ENCODE peak calls at places on chromosomes 12 and 14, in six cellular contexts. K is H9, R is neuronal stem cell, X is IMR-90, S is trophoblast cell, E is H1. V is an unnamed sample.

GRCh38 chr14:91934554-91935285 is 12.8 kb downstream of the FBLN5 start:
- DNase-seq in K (no peak), R (no peak), X (no peak), S (no peak), E (no peak), V (no peak)

GRCh38 chr14:51933191-51933590 is 56.2 kb upstream of the RTRAF start:
- DNase-seq in K (no peak), R (no peak), X (no peak), S (no peak), E (no peak), V (no peak)

GRCh38 chr12:47824198-47824597 is 4.5 kb upstream of the HDAC7 start:
- DNase-seq in K (no peak), R (no peak), X (no peak), S (no peak), E (no peak), V (no peak)

GRCh38 chr14:73311710-73312035 is 74.4 kb downstream of the PAPLN start:
- DNase-seq in K (no peak), R (no peak), X (no peak), S (no peak), E (no peak), V (no peak)

GRCh38 chr12:50060120-50060468 is 2.7 kb downstream of the ASIC1 start:
- DNase-seq in K (no peak), R (no peak), X (no peak), S (no peak), E (no peak), V (no peak)

GRCh38 chr12:23949212-23950010 is at the start of gene SOX5:
- DNase-seq in K (peak), R (peak), X (peak), S (no peak), E (peak), V (peak)

GRCh38 chr14:89294872-89295271 is 122.2 kb downstream of the FOXN3 start:
- DNase-seq in K (no peak), R (no peak), X (no peak), S (no peak), E (no peak), V (no peak)

GRCh38 chr14:68124050-68124449 is 304.5 kb downstream of the RAD51B start:
- DNase-seq in K (no peak), R (no peak), X (no peak), S (no peak), E (no peak), V (no peak)

GRCh38 chr12:9925746-9926393 is 6.3 kb downstream of the CLEC2A start:
- DNase-seq in K (peak), R (peak), X (peak), S (peak), E (no peak), V (peak)

GRCh38 chr12:29088611-29089219 is 60.4 kb upstream of the FAR2 start:
- DNase-seq in K (no peak), R (no peak), X (peak), S (peak), E (no peak), V (peak)

GRCh38 chr14:59254911-59255545 is 66.6 kb downstream of the DAAM1 start:
- DNase-seq in K (no peak), R (no peak), X (peak), S (peak), E (no peak), V (peak)

GRCh38 chr14:105862581-105863239 is 336.3 kb downstream of the TMEM121 start:
- DNase-seq in K (no peak), R (no peak), X (no peak), S (no peak), E (no peak), V (no peak)

GRCh38 chr12:31523306-31523705 is 67.6 kb downstream of the DENND5B start:
- DNase-seq in K (no peak), R (no peak), X (no peak), S (peak), E (no peak), V (no peak)

GRCh38 chr12:124797321-124797720 is 66.3 kb downstream of the SCARB1 start:
- DNase-seq in K (no peak), R (no peak), X (no peak), S (no peak), E (no peak), V (no peak)

GRCh38 chr14:91753501-91754128 is 21.7 kb upstream of the CATSPERB start:
- DNase-seq in K (no peak), R (no peak), X (no peak), S (no peak), E (no peak), V (no peak)

GRCh38 chr14:76541594-76542219 is 165.8 kb downstream of the ESRRB start:
- DNase-seq in K (no peak), R (no peak), X (no peak), S (no peak), E (no peak), V (no peak)

GRCh38 chr14:65637780-65638179 is 225.2 kb downstream of the FUT8 start:
- DNase-seq in K (no peak), R (no peak), X (peak), S (no peak), E (no peak), V (no peak)

GRCh38 chr12:110531741-110532333 is 29.7 kb downstream of the RAD9B start:
- DNase-seq in K (no peak), R (no peak), X (peak), S (no peak), E (no peak), V (peak)

GRCh38 chr14:38828183-38828877 is 274.7 kb downstream of the SEC23A start:
- DNase-seq in K (no peak), R (no peak), X (no peak), S (no peak), E (no peak), V (no peak)

GRCh38 chr12:117003883-117004404 is 93.2 kb downstream of the FBXW8 start:
- DNase-seq in K (no peak), R (no peak), X (no peak), S (no peak), E (no peak), V (no peak)
- H3K14ac ChIP-seq in K (no peak), R (no peak), X (no peak), S (no peak), E (no peak), V (no peak)

GRCh38 chr12:113091506-113091905 is 35.0 kb downstream of the DTX1 start:
- DNase-seq in K (no peak), R (no peak), X (no peak), S (no peak), E (no peak), V (no peak)
- H3K4me2 ChIP-seq in K (no peak), R (no peak), X (no peak), S (no peak), E (no peak), V (no peak)

GRCh38 chr14:97833291-97833690 is 1036.1 kb downstream of the VRK1 start:
- DNase-seq in K (no peak), R (no peak), X (no peak), S (no peak), E (no peak), V (no peak)
- H3K14ac ChIP-seq in K (no peak), R (no peak), X (no peak), S (no peak), E (no peak), V (no peak)

GRCh38 chr14:74642011-74642410 is 30.0 kb upstream of the LTBP2 start:
- DNase-seq in K (no peak), R (no peak), X (peak), S (no peak), E (no peak), V (peak)

GRCh38 chr14:74645735-74646134 is 33.7 kb upstream of the LTBP2 start:
- DNase-seq in K (no peak), R (no peak), X (no peak), S (no peak), E (no peak), V (no peak)

GRCh38 chr14:74647834-74648361 is 35.9 kb upstream of the LTBP2 start:
- DNase-seq in K (no peak), R (no peak), X (no peak), S (no peak), E (no peak), V (no peak)

GRCh38 chr14:74647061-74647833 is 35.2 kb upstream of the LTBP2 start:
- DNase-seq in K (no peak), R (no peak), X (no peak), S (no peak), E (no peak), V (no peak)

GRCh38 chr14:74645244-74645643 is 33.2 kb upstream of the LTBP2 start:
- DNase-seq in K (no peak), R (no peak), X (no peak), S (no peak), E (no peak), V (no peak)
- H3K4me2 ChIP-seq in K (no peak), R (no peak), X (no peak), S (no peak), E (no peak), V (no peak)